ENCODE peak calls at places on chromosomes 2 and 18, in five cellular contexts. Z is HepG2, N is K562, U is H1, C is GM12878. B is an unnamed sample.

GRCh38 chr2:47309952-47310800 is 92.8 kb upstream of the MSH2 start:
- DNase-seq in Z (peak), N (peak), U (no peak), C (peak), B (no peak)

GRCh38 chr2:222013889-222014288 is 284.9 kb downstream of the PAX3 start:
- DNase-seq in N (no peak), Z (no peak), C (no peak), U (no peak), B (no peak)

GRCh38 chr2:141038341-141038740 is 1092.5 kb downstream of the LRP1B start:
- DNase-seq in C (no peak), Z (no peak), U (no peak), N (no peak), B (no peak)

GRCh38 chr18:61889541-61889940 is 3.3 kb downstream of the RNF152 start:
- DNase-seq in N (no peak), Z (no peak), C (no peak), U (no peak), B (no peak)

GRCh38 chr2:15180379-15180778 is 380.8 kb downstream of the NBAS start:
- DNase-seq in N (no peak), U (no peak), Z (no peak), C (no peak), B (no peak)

GRCh38 chr2:216548901-216549321 is 50.3 kb downstream of the RPL37A start:
- DNase-seq in C (no peak), N (no peak), Z (no peak), U (no peak), B (no peak)

GRCh38 chr2:28828382-28828781 is 17.7 kb downstream of the SPDYA start:
- DNase-seq in U (no peak), Z (no peak), N (no peak), C (no peak), B (no peak)

GRCh38 chr2:238344517-238344916 is 24.2 kb downstream of the TRAF3IP1 start:
- DNase-seq in C (no peak), N (no peak), Z (no peak), U (no peak), B (no peak)

GRCh38 chr2:229974271-229974670 is 52.0 kb downstream of the FBXO36 start:
- DNase-seq in N (no peak), Z (no peak), U (no peak), C (no peak), B (no peak)

GRCh38 chr2:120630031-120630701 is 105.5 kb upstream of the GLI2 start:
- DNase-seq in N (no peak), U (no peak), Z (no peak), C (no peak), B (no peak)

GRCh38 chr2:1140389-1141003 is 189.8 kb downstream of the SNTG2 start:
- DNase-seq in N (peak), C (no peak), Z (peak), U (peak), B (peak)

GRCh38 chr2:3355951-3356569 is 21.6 kb downstream of the EIPR1 start:
- DNase-seq in Z (no peak), C (no peak), N (no peak), U (peak), B (no peak)

GRCh38 chr2:27587025-27587424 is 4.2 kb downstream of the ZNF512 start:
- DNase-seq in N (no peak), C (no peak), Z (no peak), U (no peak), B (no peak)

GRCh38 chr18:22447770-22448169 is 30.1 kb upstream of the CTAGE1 start:
- DNase-seq in C (no peak), N (no peak), Z (no peak), U (no peak), B (no peak)

GRCh38 chr18:12944724-12945123 is 3.1 kb upstream of the SEH1L start:
- DNase-seq in U (no peak), C (no peak), Z (no peak), N (no peak), B (no peak)

GRCh38 chr2:218985021-218985324 is at the start of gene FEV:
- DNase-seq in U (no peak), N (no peak), Z (no peak), C (no peak), B (peak)

GRCh38 chr18:3869848-3870247 is 419.9 kb downstream of the TGIF1 start:
- DNase-seq in U (no peak), Z (peak), C (no peak), N (no peak), B (peak)

GRCh38 chr2:218397502-218398436 is 1.9 kb upstream of the CTDSP1 start:
- DNase-seq in U (peak), Z (peak), C (peak), N (peak), B (peak)

GRCh38 chr2:159946326-159946992 is 116.0 kb downstream of the PLA2R1 start:
- DNase-seq in C (no peak), Z (no peak), U (no peak), N (no peak), B (no peak)

GRCh38 chr2:168211664-168212163 is 35.7 kb downstream of the STK39 start:
- DNase-seq in C (no peak), Z (no peak), U (no peak), N (no peak), B (no peak)

GRCh38 chr2:179677148-179677688 is 184.2 kb downstream of the ZNF385B start:
- DNase-seq in N (no peak), U (no peak), Z (no peak), C (no peak), B (no peak)

GRCh38 chr18:681985-682384 is 24.5 kb downstream of the TYMS start:
- DNase-seq in U (no peak), C (no peak), N (no peak), Z (no peak), B (no peak)

GRCh38 chr2:215439980-215440512 is 4.2 kb upstream of the FN1 start:
- DNase-seq in Z (peak), C (no peak), U (no peak), N (no peak), B (no peak)

GRCh38 chr18:62760403-62760734 is 45.0 kb downstream of the PHLPP1 start:
- DNase-seq in C (no peak), N (no peak), U (no peak), Z (no peak), B (no peak)

GRCh38 chr2:197195591-197195990 is 115.0 kb downstream of the ANKRD44 start:
- DNase-seq in N (no peak), Z (no peak), U (no peak), C (no peak), B (no peak)

GRCh38 chr2:240989451-240990265 is 8.8 kb upstream of the SNED1 start:
- DNase-seq in C (no peak), U (peak), N (peak), Z (peak), B (no peak)

GRCh38 chr2:230895536-230896345 is 29.3 kb downstream of the GPR55 start:
- DNase-seq in C (no peak), N (no peak), U (no peak), Z (no peak), B (no peak)

GRCh38 chr2:127577503-127577902 is 42.0 kb downstream of the MYO7B start:
- DNase-seq in U (no peak), N (no peak), Z (no peak), C (no peak), B (no peak)
- TF ChIP-seq TAF1 in U (no peak), N (no peak), Z (no peak), C (no peak), B (no peak)

GRCh38 chr2:152372438-152372984 is 37.5 kb downstream of the FMNL2 start:
- DNase-seq in Z (no peak), N (no peak), C (no peak), U (no peak), B (no peak)
- TF ChIP-seq JUND in Z (no peak), N (no peak), C (no peak), U (no peak), B (no peak)

GRCh38 chr2:7083580-7084509 is 166.6 kb downstream of the RNF144A start:
- DNase-seq in N (peak), Z (peak), C (no peak), U (peak), B (no peak)
- TF ChIP-seq TAF1 in N (no peak), Z (no peak), C (no peak), U (no peak), B (no peak)

GRCh38 chr18:48878471-48878870 is 72.3 kb downstream of the SMAD7 start:
- DNase-seq in Z (peak), C (no peak), U (no peak), N (peak), B (no peak)

GRCh38 chr18:48879008-48879431 is 71.7 kb downstream of the SMAD7 start:
- DNase-seq in C (no peak), N (no peak), U (peak), Z (no peak), B (no peak)

GRCh38 chr18:48875942-48876511 is 74.7 kb downstream of the SMAD7 start:
- DNase-seq in C (no peak), U (no peak), N (no peak), Z (peak), B (peak)

GRCh38 chr18:48876590-48876989 is 74.2 kb downstream of the SMAD7 start:
- DNase-seq in Z (no peak), C (no peak), N (no peak), U (no peak), B (no peak)

GRCh38 chr18:48877941-48878340 is 72.8 kb downstream of the SMAD7 start:
- DNase-seq in Z (no peak), N (no peak), C (no peak), U (no peak), B (no peak)
- TF ChIP-seq JUND in Z (no peak), N (no peak), C (no peak), U (no peak), B (no peak)

DNA sequence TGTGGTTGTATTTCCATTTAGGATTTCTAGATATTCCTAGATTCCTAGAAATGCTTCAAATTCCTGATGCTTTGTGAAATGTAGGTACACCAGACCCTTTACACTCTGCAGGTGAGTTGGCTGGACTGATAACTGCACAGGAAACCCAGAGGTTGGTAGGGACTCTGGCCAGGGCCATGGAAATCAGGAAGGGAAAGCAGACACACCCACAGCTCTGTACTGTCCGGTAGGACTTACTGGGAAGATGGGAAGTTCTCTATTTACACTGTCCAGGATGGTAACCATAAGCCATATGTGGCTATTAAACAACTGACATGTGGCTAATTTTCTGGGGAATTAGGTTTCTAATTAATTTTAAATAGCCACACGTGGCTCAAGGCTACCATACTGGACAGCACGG is 31.4 kb downstream of the NEMP2 start:
- DNase-seq in N (no peak), Z (no peak), U (no peak), C (no peak), B (no peak)
- TF ChIP-seq TAF1 in N (no peak), Z (no peak), U (no peak), C (no peak), B (no peak)

GRCh38 chr2:190570871-190571270 is 36.3 kb upstream of the NEMP2 start:
- DNase-seq in N (no peak), U (no peak), C (no peak), Z (no peak), B (no peak)

GRCh38 chr2:190574169-190574568 is 39.6 kb upstream of the NEMP2 start:
- DNase-seq in N (no peak), C (no peak), Z (no peak), U (no peak), B (no peak)

GRCh38 chr2:190569994-190570755 is 35.7 kb upstream of the NEMP2 start:
- DNase-seq in Z (no peak), U (no peak), C (no peak), N (no peak), B (no peak)

GRCh38 chr2:190571666-190572065 is 37.1 kb upstream of the NEMP2 start:
- DNase-seq in Z (no peak), N (no peak), C (no peak), U (no peak), B (peak)

DNA sequence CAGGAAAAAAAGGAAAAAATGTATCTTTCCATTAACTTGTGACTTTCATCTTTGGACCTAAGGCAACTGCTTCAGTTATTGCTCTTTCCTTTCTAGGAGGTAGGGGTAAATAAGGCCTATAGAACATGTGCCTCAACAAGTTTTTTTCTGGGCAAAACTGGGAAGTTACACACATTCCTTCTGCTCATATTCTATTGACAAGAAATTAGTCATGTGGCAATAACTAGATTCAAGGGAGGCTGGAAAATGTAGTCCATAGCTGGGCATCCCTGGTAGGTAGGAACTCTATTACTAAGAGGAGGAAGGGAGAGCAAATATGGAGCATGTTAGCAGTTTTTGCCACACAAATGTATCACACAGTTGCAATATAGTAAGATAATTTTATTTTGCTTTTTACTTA is 37.7 kb upstream of the NEMP2 start:
- DNase-seq in U (no peak), Z (no peak), N (no peak), C (no peak), B (no peak)
- TF ChIP-seq JUND in U (no peak), Z (no peak), N (no peak), C (no peak), B (no peak)

DNA sequence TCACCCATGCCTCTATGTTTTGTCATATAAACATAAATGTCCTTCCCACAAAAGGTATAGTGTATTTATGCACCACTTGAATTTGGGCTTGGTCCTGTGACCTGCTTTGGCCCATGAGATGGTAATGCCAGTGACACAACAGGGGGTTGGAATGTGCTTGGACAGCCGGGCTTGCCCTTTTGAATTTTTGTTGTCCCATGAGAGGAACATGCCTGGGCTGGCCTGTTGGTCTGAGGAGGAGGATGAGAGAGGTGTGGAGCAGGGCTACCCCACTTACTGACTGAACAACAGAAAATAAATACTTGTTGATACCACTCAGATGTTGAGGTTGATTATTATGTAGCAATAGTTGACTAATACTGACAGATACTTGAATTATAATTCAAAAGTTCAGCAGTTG is 63.2 kb upstream of the TCF4 start:
- DNase-seq in N (no peak), C (no peak), U (no peak), Z (no peak), B (no peak)
- TF ChIP-seq TAF1 in N (no peak), C (no peak), U (no peak), Z (no peak), B (no peak)